ENCODE peak calls at places on chromosomes 11 and 22, in four cellular contexts. F, X, A and V are unnamed samples.

GRCh38 chr11:44525473-44526252 is 39.8 kb upstream of the CD82 start:
- DNase-seq in F (no peak), X (peak; percentile 23), A (no peak), V (no peak)

GRCh38 chr22:37739611-37740049 is 42.8 kb downstream of the TRIOBP start:
- DNase-seq in F (no peak), X (no peak), A (no peak), V (no peak)

GRCh38 chr11:12119502-12119901 is 9.1 kb downstream of the MICAL2 start:
- DNase-seq in F (no peak), X (no peak), A (peak; percentile 57), V (no peak)

GRCh38 chr22:29873943-29874342 is 9.0 kb upstream of the MTMR3 start:
- DNase-seq in F (no peak), X (no peak), A (no peak), V (no peak)

GRCh38 chr11:45285931-45286632 is at the start of gene SYT13:
- DNase-seq in F (peak; percentile 27), X (peak; percentile 45), A (peak; percentile 79), V (peak; percentile 75)

GRCh38 chr11:95512177-95512576 is 277.4 kb downstream of the FAM76B start:
- DNase-seq in F (peak; percentile 79), X (no peak), A (no peak), V (no peak)

GRCh38 chr11:12629601-12630313 is 44.5 kb upstream of the TEAD1 start:
- DNase-seq in F (peak; percentile 14), X (no peak), A (no peak), V (no peak)

GRCh38 chr22:38935023-38935422 is 22.4 kb upstream of the APOBEC3A start:
- DNase-seq in F (no peak), X (peak; percentile 78), A (peak; percentile 98), V (peak; percentile 96)

GRCh38 chr22:30717331-30717921 is 22.8 kb downstream of the OSBP2 start:
- DNase-seq in F (peak; percentile 74), X (no peak), A (no peak), V (no peak)

GRCh38 chr11:114059984-114060401 is 482 bp downstream of the ZBTB16 start:
- DNase-seq in F (no peak), X (no peak), A (no peak), V (peak; percentile 43)

GRCh38 chr22:32836286-32836859 is 34.9 kb downstream of the TIMP3 start:
- DNase-seq in F (peak; percentile 50), X (no peak), A (no peak), V (no peak)

GRCh38 chr11:133922078-133922870 is 34.5 kb downstream of the IGSF9B start:
- DNase-seq in F (no peak), X (no peak), A (no peak), V (no peak)

GRCh38 chr11:103661991-103662390 is 374.4 kb upstream of the DDI1 start:
- DNase-seq in F (no peak), X (no peak), A (no peak), V (no peak)

GRCh38 chr11:77082838-77083552 is 16.2 kb downstream of the CAPN5 start:
- DNase-seq in F (peak; percentile 69), X (peak; percentile 54), A (peak; percentile 80), V (peak; percentile 53)

GRCh38 chr11:76124905-76125566 is 81.3 kb downstream of the WNT11 start:
- DNase-seq in F (no peak), X (no peak), A (no peak), V (no peak)

GRCh38 chr11:67031791-67032561 is 9.0 kb downstream of the SYT12 start:
- DNase-seq in F (no peak), X (no peak), A (no peak), V (no peak)

GRCh38 chr11:126607776-126608625 is 252.5 kb downstream of the ST3GAL4 start:
- DNase-seq in F (no peak), X (no peak), A (no peak), V (no peak)

GRCh38 chr11:2788751-2789140 is 89.0 kb upstream of the KCNQ1OT1 start:
- DNase-seq in F (no peak), X (no peak), A (peak; percentile 21), V (peak; percentile 0)

GRCh38 chr11:35106595-35106994 is 32.4 kb upstream of the CD44 start:
- DNase-seq in F (no peak), X (no peak), A (no peak), V (no peak)

GRCh38 chr22:44926124-44926475 is 83.7 kb downstream of the PHF21B start:
- DNase-seq in F (no peak), X (no peak), A (no peak), V (no peak)

GRCh38 chr11:9758676-9759518 is 95.0 kb downstream of the SWAP70 start:
- DNase-seq in F (peak; percentile 80), X (peak; percentile 89), A (peak; percentile 75), V (peak; percentile 80)

GRCh38 chr11:67416416-67417335 is 1.2 kb downstream of the CARNS1 start:
- DNase-seq in F (no peak), X (no peak), A (no peak), V (peak; percentile 46)

GRCh38 chr11:113249491-113249763 is 65.0 kb upstream of the TTC12 start:
- DNase-seq in F (no peak), X (no peak), A (no peak), V (no peak)

GRCh38 chr22:36067237-36067558 is 38.6 kb upstream of the RBFOX2 start:
- DNase-seq in F (no peak), X (no peak), A (no peak), V (no peak)

GRCh38 chr22:36541831-36542391 is 12.9 kb upstream of the EIF3D start:
- DNase-seq in F (peak; percentile 80), X (no peak), A (no peak), V (no peak)

GRCh38 chr22:32030508-32031247 is 12.4 kb upstream of the SLC5A1 start:
- DNase-seq in F (no peak), X (no peak), A (no peak), V (no peak)

GRCh38 chr22:46295277-46295971 is 1.2 kb upstream of the GTSE1 start:
- DNase-seq in F (no peak), X (no peak), A (no peak), V (no peak)

GRCh38 chr11:117805048-117805447 is 8.0 kb upstream of the DSCAML1 start:
- DNase-seq in F (no peak), X (no peak), A (no peak), V (no peak)

GRCh38 chr11:119509969-119510401 is 87.0 kb upstream of the THY1 start:
- DNase-seq in F (peak; percentile 90), X (no peak), A (peak; percentile 29), V (no peak)

GRCh38 chr11:18669211-18669593 is 29.4 kb upstream of the TMEM86A start:
- DNase-seq in F (no peak), X (no peak), A (no peak), V (no peak)

GRCh38 chr11:10398525-10398924 is 56.5 kb upstream of the AMPD3 start:
- DNase-seq in F (no peak), X (peak; percentile 28), A (peak; percentile 35), V (no peak)

GRCh38 chr11:8258771-8259170 is 4.9 kb downstream of the LMO1 start:
- DNase-seq in F (peak; percentile 48), X (no peak), A (peak; percentile 8), V (peak; percentile 21)

GRCh38 chr11:111996129-111996528 is 29.1 kb upstream of the DLAT start:
- DNase-seq in F (no peak), X (no peak), A (no peak), V (no peak)

GRCh38 chr11:394034-394857 is at the start of gene PKP3:
- DNase-seq in F (peak; percentile 78), X (peak; percentile 41), A (peak; percentile 94), V (peak; percentile 92)

GRCh38 chr11:86160546-86161149 is 83.9 kb upstream of the EED start:
- DNase-seq in F (no peak), X (no peak), A (no peak), V (no peak)

GRCh38 chr11:76669901-76670474 is 559 bp downstream of the LRRC32 start:
- DNase-seq in F (peak; percentile 78), X (peak; percentile 42), A (no peak), V (no peak)

GRCh38 chr11:116366980-116367640 is 405.7 kb downstream of the BUD13 start:
- DNase-seq in F (no peak), X (no peak), A (no peak), V (no peak)

GRCh38 chr11:12110714-12111481 is 508 bp downstream of the MICAL2 start:
- DNase-seq in F (no peak), X (peak; percentile 41), A (peak; percentile 56), V (peak; percentile 40)

GRCh38 chr11:29317669-29318068 is 699.2 kb downstream of the KCNA4 start:
- DNase-seq in F (no peak), X (no peak), A (no peak), V (no peak)